ENCODE peak calls at places on chromosomes 6 and 20, in seven cellular contexts. One of them, this sample, is unnamed.

GRCh38 chr6:158706369-158706982 is 56.6 kb downstream of the SYTL3 start:
- DNase-seq in CD4-positive, alpha-beta T cell: no peak
- DNase-seq in DMS153: no peak
- DNase-seq in T-helper 9 cell: no peak
- DNase-seq in ACHN: peak
- DNase-seq in Calu3: peak
- DNase-seq in CD4-positive, CD25-positive, alpha-beta regulatory T cell: no peak
- DNase-seq in this sample: no peak

GRCh38 chr6:15907914-15908518 is 220.9 kb upstream of the MYLIP start:
- DNase-seq in T-helper 9 cell: no peak
- DNase-seq in DMS153: peak
- DNase-seq in Calu3: peak
- DNase-seq in CD4-positive, CD25-positive, alpha-beta regulatory T cell: no peak
- DNase-seq in CD4-positive, alpha-beta T cell: no peak
- DNase-seq in ACHN: no peak
- DNase-seq in this sample: no peak

GRCh38 chr20:52311209-52311794 is 119.7 kb upstream of the ZFP64 start:
- DNase-seq in Calu3: no peak
- DNase-seq in CD4-positive, alpha-beta T cell: no peak
- DNase-seq in T-helper 9 cell: no peak
- DNase-seq in CD4-positive, CD25-positive, alpha-beta regulatory T cell: no peak
- DNase-seq in DMS153: no peak
- DNase-seq in ACHN: no peak
- DNase-seq in this sample: no peak

GRCh38 chr20:54506643-54507042 is 31.2 kb downstream of the DOK5 start:
- DNase-seq in T-helper 9 cell: no peak
- DNase-seq in DMS153: no peak
- DNase-seq in CD4-positive, alpha-beta T cell: no peak
- DNase-seq in ACHN: no peak
- DNase-seq in CD4-positive, CD25-positive, alpha-beta regulatory T cell: no peak
- DNase-seq in Calu3: no peak
- DNase-seq in this sample: no peak

GRCh38 chr6:16731503-16732018 is 29.7 kb downstream of the ATXN1 start:
- DNase-seq in DMS153: no peak
- DNase-seq in ACHN: no peak
- DNase-seq in T-helper 9 cell: no peak
- DNase-seq in CD4-positive, CD25-positive, alpha-beta regulatory T cell: peak
- DNase-seq in CD4-positive, alpha-beta T cell: no peak
- DNase-seq in Calu3: no peak
- DNase-seq in this sample: no peak

GRCh38 chr6:82264824-82265223 is 17.3 kb upstream of the IBTK start:
- DNase-seq in ACHN: no peak
- DNase-seq in CD4-positive, CD25-positive, alpha-beta regulatory T cell: no peak
- DNase-seq in T-helper 9 cell: no peak
- DNase-seq in DMS153: no peak
- DNase-seq in CD4-positive, alpha-beta T cell: no peak
- DNase-seq in Calu3: no peak
- DNase-seq in this sample: no peak

GRCh38 chr6:161545741-161546140 is 271.9 kb upstream of the AGPAT4 start:
- DNase-seq in T-helper 9 cell: no peak
- DNase-seq in ACHN: no peak
- DNase-seq in CD4-positive, CD25-positive, alpha-beta regulatory T cell: no peak
- DNase-seq in CD4-positive, alpha-beta T cell: no peak
- DNase-seq in DMS153: no peak
- DNase-seq in Calu3: no peak
- DNase-seq in this sample: no peak

GRCh38 chr6:4533576-4533975 is 242.6 kb upstream of the CDYL start:
- DNase-seq in CD4-positive, alpha-beta T cell: no peak
- DNase-seq in Calu3: no peak
- DNase-seq in CD4-positive, CD25-positive, alpha-beta regulatory T cell: no peak
- DNase-seq in T-helper 9 cell: no peak
- DNase-seq in DMS153: no peak
- DNase-seq in ACHN: no peak
- DNase-seq in this sample: no peak

GRCh38 chr6:37514377-37514776 is 14.7 kb upstream of the CCDC167 start:
- DNase-seq in Calu3: no peak
- DNase-seq in CD4-positive, alpha-beta T cell: no peak
- DNase-seq in ACHN: no peak
- DNase-seq in CD4-positive, CD25-positive, alpha-beta regulatory T cell: no peak
- DNase-seq in T-helper 9 cell: no peak
- DNase-seq in DMS153: no peak
- DNase-seq in this sample: no peak

GRCh38 chr6:143005816-143006215 is 54.9 kb upstream of the AIG1 start:
- DNase-seq in CD4-positive, alpha-beta T cell: no peak
- DNase-seq in ACHN: no peak
- DNase-seq in Calu3: no peak
- DNase-seq in DMS153: no peak
- DNase-seq in T-helper 9 cell: no peak
- DNase-seq in CD4-positive, CD25-positive, alpha-beta regulatory T cell: no peak
- DNase-seq in this sample: no peak

GRCh38 chr20:61925555-61926252 is 140.0 kb downstream of the TAF4 start:
- DNase-seq in Calu3: peak
- DNase-seq in DMS153: peak
- DNase-seq in CD4-positive, alpha-beta T cell: no peak
- DNase-seq in CD4-positive, CD25-positive, alpha-beta regulatory T cell: no peak
- DNase-seq in T-helper 9 cell: no peak
- DNase-seq in ACHN: peak
- DNase-seq in this sample: no peak

GRCh38 chr6:84450018-84450417 is 222.6 kb upstream of the CEP162 start:
- DNase-seq in CD4-positive, alpha-beta T cell: no peak
- DNase-seq in Calu3: no peak
- DNase-seq in CD4-positive, CD25-positive, alpha-beta regulatory T cell: no peak
- DNase-seq in DMS153: no peak
- DNase-seq in ACHN: no peak
- DNase-seq in T-helper 9 cell: no peak
- DNase-seq in this sample: no peak

GRCh38 chr20:48656661-48657211 is 171.1 kb downstream of the PREX1 start:
- DNase-seq in CD4-positive, alpha-beta T cell: no peak
- DNase-seq in CD4-positive, CD25-positive, alpha-beta regulatory T cell: no peak
- DNase-seq in ACHN: no peak
- DNase-seq in DMS153: peak
- DNase-seq in T-helper 9 cell: no peak
- DNase-seq in Calu3: peak
- DNase-seq in this sample: no peak

GRCh38 chr6:137237413-137238170 is 18.4 kb upstream of the IFNGR1 start:
- DNase-seq in Calu3: peak
- DNase-seq in ACHN: peak
- DNase-seq in CD4-positive, CD25-positive, alpha-beta regulatory T cell: no peak
- DNase-seq in DMS153: no peak
- DNase-seq in CD4-positive, alpha-beta T cell: no peak
- DNase-seq in T-helper 9 cell: no peak
- DNase-seq in this sample: no peak

GRCh38 chr6:129605962-129606361 is 104.0 kb downstream of the ARHGAP18 start:
- DNase-seq in CD4-positive, CD25-positive, alpha-beta regulatory T cell: no peak
- DNase-seq in CD4-positive, alpha-beta T cell: no peak
- DNase-seq in Calu3: no peak
- DNase-seq in T-helper 9 cell: no peak
- DNase-seq in ACHN: no peak
- DNase-seq in DMS153: no peak
- DNase-seq in this sample: no peak

GRCh38 chr20:45629496-45630100 is at the start of gene WFDC10A:
- DNase-seq in ACHN: peak
- DNase-seq in DMS153: peak
- DNase-seq in CD4-positive, CD25-positive, alpha-beta regulatory T cell: no peak
- DNase-seq in CD4-positive, alpha-beta T cell: no peak
- DNase-seq in Calu3: peak
- DNase-seq in T-helper 9 cell: no peak
- DNase-seq in this sample: no peak

GRCh38 chr6:101595276-101595675 is 201.8 kb downstream of the GRIK2 start:
- DNase-seq in Calu3: no peak
- DNase-seq in CD4-positive, alpha-beta T cell: no peak
- DNase-seq in ACHN: no peak
- DNase-seq in T-helper 9 cell: no peak
- DNase-seq in CD4-positive, CD25-positive, alpha-beta regulatory T cell: no peak
- DNase-seq in DMS153: no peak
- DNase-seq in this sample: no peak

GRCh38 chr20:63108247-63108646 is 101.5 kb upstream of the BHLHE23 start:
- DNase-seq in Calu3: no peak
- DNase-seq in ACHN: no peak
- DNase-seq in CD4-positive, CD25-positive, alpha-beta regulatory T cell: no peak
- DNase-seq in CD4-positive, alpha-beta T cell: no peak
- DNase-seq in T-helper 9 cell: no peak
- DNase-seq in DMS153: no peak
- DNase-seq in this sample: no peak

GRCh38 chr6:150711584-150712501 is 112.2 kb downstream of the PLEKHG1 start:
- DNase-seq in CD4-positive, alpha-beta T cell: no peak
- DNase-seq in T-helper 9 cell: no peak
- DNase-seq in Calu3: peak
- DNase-seq in CD4-positive, CD25-positive, alpha-beta regulatory T cell: no peak
- DNase-seq in DMS153: no peak
- DNase-seq in ACHN: no peak
- DNase-seq in this sample: no peak

GRCh38 chr6:51720327-51720726 is 367.1 kb downstream of the PKHD1 start:
- DNase-seq in Calu3: no peak
- DNase-seq in ACHN: no peak
- DNase-seq in T-helper 9 cell: no peak
- DNase-seq in CD4-positive, alpha-beta T cell: no peak
- DNase-seq in CD4-positive, CD25-positive, alpha-beta regulatory T cell: no peak
- DNase-seq in DMS153: no peak
- DNase-seq in this sample: no peak

GRCh38 chr20:50624351-50625016 is 66.9 kb downstream of the RIPOR3 start:
- DNase-seq in CD4-positive, alpha-beta T cell: no peak
- DNase-seq in ACHN: peak
- DNase-seq in CD4-positive, CD25-positive, alpha-beta regulatory T cell: no peak
- DNase-seq in Calu3: peak
- DNase-seq in DMS153: peak
- DNase-seq in T-helper 9 cell: no peak
- DNase-seq in this sample: no peak

GRCh38 chr20:43955244-43956191 is 40.9 kb downstream of the TOX2 start:
- DNase-seq in T-helper 9 cell: peak
- DNase-seq in CD4-positive, CD25-positive, alpha-beta regulatory T cell: peak
- DNase-seq in DMS153: no peak
- DNase-seq in ACHN: peak
- DNase-seq in Calu3: peak
- DNase-seq in CD4-positive, alpha-beta T cell: peak
- DNase-seq in this sample: no peak

GRCh38 chr6:107823047-107823557 is 1.0 kb downstream of the SCML4 start:
- DNase-seq in Calu3: no peak
- DNase-seq in T-helper 9 cell: peak
- DNase-seq in CD4-positive, alpha-beta T cell: peak
- DNase-seq in CD4-positive, CD25-positive, alpha-beta regulatory T cell: peak
- DNase-seq in ACHN: no peak
- DNase-seq in DMS153: no peak
- DNase-seq in this sample: peak

GRCh38 chr20:49687595-49688567 is 25.8 kb downstream of the B4GALT5 start:
- DNase-seq in T-helper 9 cell: no peak
- DNase-seq in ACHN: no peak
- DNase-seq in CD4-positive, alpha-beta T cell: no peak
- DNase-seq in DMS153: no peak
- DNase-seq in Calu3: no peak
- DNase-seq in CD4-positive, CD25-positive, alpha-beta regulatory T cell: no peak
- DNase-seq in this sample: no peak

GRCh38 chr6:123022980-123023379 is 26.9 kb downstream of the CLVS2 start:
- DNase-seq in ACHN: peak
- DNase-seq in Calu3: no peak
- DNase-seq in T-helper 9 cell: no peak
- DNase-seq in DMS153: no peak
- DNase-seq in CD4-positive, alpha-beta T cell: no peak
- DNase-seq in CD4-positive, CD25-positive, alpha-beta regulatory T cell: no peak
- DNase-seq in this sample: no peak

GRCh38 chr6:124955108-124955851 is 7.0 kb upstream of the RNF217 start:
- DNase-seq in Calu3: no peak
- DNase-seq in T-helper 9 cell: no peak
- DNase-seq in CD4-positive, CD25-positive, alpha-beta regulatory T cell: no peak
- DNase-seq in ACHN: no peak
- DNase-seq in CD4-positive, alpha-beta T cell: no peak
- DNase-seq in DMS153: no peak
- DNase-seq in this sample: no peak

GRCh38 chr20:50111120-50111828 is 1.7 kb downstream of the UBE2V1 start:
- DNase-seq in Calu3: no peak
- DNase-seq in ACHN: no peak
- DNase-seq in CD4-positive, CD25-positive, alpha-beta regulatory T cell: no peak
- DNase-seq in T-helper 9 cell: no peak
- DNase-seq in DMS153: no peak
- DNase-seq in CD4-positive, alpha-beta T cell: no peak
- DNase-seq in this sample: no peak

GRCh38 chr6:24520929-24521546 is 26.3 kb downstream of the ALDH5A1 start:
- DNase-seq in T-helper 9 cell: no peak
- DNase-seq in Calu3: peak
- DNase-seq in ACHN: peak
- DNase-seq in CD4-positive, CD25-positive, alpha-beta regulatory T cell: no peak
- DNase-seq in DMS153: peak
- DNase-seq in CD4-positive, alpha-beta T cell: peak
- DNase-seq in this sample: peak

GRCh38 chr20:3716195-3716834 is 3.9 kb upstream of the SIGLEC1 start:
- DNase-seq in CD4-positive, alpha-beta T cell: no peak
- DNase-seq in DMS153: peak
- DNase-seq in ACHN: peak
- DNase-seq in Calu3: peak
- DNase-seq in CD4-positive, CD25-positive, alpha-beta regulatory T cell: no peak
- DNase-seq in T-helper 9 cell: no peak
- DNase-seq in this sample: no peak

GRCh38 chr6:109447878-109448555 is 7.5 kb downstream of the SMPD2 start:
- DNase-seq in CD4-positive, CD25-positive, alpha-beta regulatory T cell: no peak
- DNase-seq in T-helper 9 cell: no peak
- DNase-seq in Calu3: no peak
- DNase-seq in DMS153: no peak
- DNase-seq in CD4-positive, alpha-beta T cell: no peak
- DNase-seq in ACHN: no peak
- DNase-seq in this sample: no peak

GRCh38 chr6:27562027-27562410 is 89.1 kb upstream of the ZNF184 start:
- DNase-seq in ACHN: no peak
- DNase-seq in Calu3: no peak
- DNase-seq in DMS153: no peak
- DNase-seq in CD4-positive, CD25-positive, alpha-beta regulatory T cell: no peak
- DNase-seq in T-helper 9 cell: no peak
- DNase-seq in CD4-positive, alpha-beta T cell: no peak
- DNase-seq in this sample: no peak

GRCh38 chr20:58650776-58651547 is at the start of gene STX16:
- DNase-seq in DMS153: peak
- DNase-seq in CD4-positive, CD25-positive, alpha-beta regulatory T cell: peak
- DNase-seq in T-helper 9 cell: peak
- DNase-seq in ACHN: peak
- DNase-seq in Calu3: peak
- DNase-seq in CD4-positive, alpha-beta T cell: peak
- DNase-seq in this sample: peak

GRCh38 chr20:34512955-34513419 is 3.2 kb upstream of the DYNLRB1 start:
- DNase-seq in ACHN: no peak
- DNase-seq in DMS153: no peak
- DNase-seq in T-helper 9 cell: no peak
- DNase-seq in CD4-positive, CD25-positive, alpha-beta regulatory T cell: no peak
- DNase-seq in Calu3: no peak
- DNase-seq in CD4-positive, alpha-beta T cell: no peak
- DNase-seq in this sample: no peak

GRCh38 chr6:134035823-134036296 is 16.6 kb downstream of the SLC2A12 start:
- DNase-seq in T-helper 9 cell: no peak
- DNase-seq in CD4-positive, CD25-positive, alpha-beta regulatory T cell: no peak
- DNase-seq in CD4-positive, alpha-beta T cell: no peak
- DNase-seq in DMS153: peak
- DNase-seq in Calu3: peak
- DNase-seq in ACHN: no peak
- DNase-seq in this sample: no peak

GRCh38 chr20:33791959-33792597 is 19.1 kb upstream of the CHMP4B start:
- DNase-seq in Calu3: peak
- DNase-seq in ACHN: peak
- DNase-seq in DMS153: no peak
- DNase-seq in CD4-positive, alpha-beta T cell: peak
- DNase-seq in T-helper 9 cell: peak
- DNase-seq in CD4-positive, CD25-positive, alpha-beta regulatory T cell: peak
- DNase-seq in this sample: peak

GRCh38 chr20:62953167-62953838 is 794 bp downstream of the SLC17A9 start:
- DNase-seq in ACHN: no peak
- DNase-seq in T-helper 9 cell: no peak
- DNase-seq in CD4-positive, CD25-positive, alpha-beta regulatory T cell: no peak
- DNase-seq in DMS153: no peak
- DNase-seq in CD4-positive, alpha-beta T cell: no peak
- DNase-seq in Calu3: no peak
- DNase-seq in this sample: no peak

GRCh38 chr6:165920896-165921671 is 246.6 kb downstream of the TBXT start:
- DNase-seq in T-helper 9 cell: no peak
- DNase-seq in CD4-positive, CD25-positive, alpha-beta regulatory T cell: no peak
- DNase-seq in Calu3: no peak
- DNase-seq in CD4-positive, alpha-beta T cell: no peak
- DNase-seq in DMS153: no peak
- DNase-seq in ACHN: no peak
- DNase-seq in this sample: no peak

This sample was measured in effector CD8-positive, alpha-beta T cell.